ENCODE peak calls at places on chromosomes 6 and 20, in six cellular contexts. S is GM13977, I is cardiac fibroblast, R is fibroblast of lung, O is esophagus squamous epithelium, Y is fibroblast of the aortic adventitia. J is an unnamed sample.

GRCh38 chr6:169252805-169253189 is 849 bp downstream of the THBS2 start:
- DNase-seq in I (peak), S (no peak), Y (peak), O (no peak), R (peak), J (no peak)

GRCh38 chr20:16191496-16191895 is 381.8 kb downstream of the KIF16B start:
- DNase-seq in I (no peak), Y (no peak), O (no peak), S (no peak), R (no peak), J (no peak)

GRCh38 chr20:52948491-52948890 is 23.7 kb upstream of the TSHZ2 start:
- DNase-seq in R (peak), S (no peak), Y (no peak), O (no peak), I (peak), J (no peak)

GRCh38 chr6:153328194-153328593 is 197.1 kb upstream of the RGS17 start:
- DNase-seq in R (no peak), I (no peak), S (no peak), Y (no peak), O (no peak), J (no peak)

GRCh38 chr6:1208876-1209275 is 103.0 kb upstream of the FOXQ1 start:
- DNase-seq in R (no peak), Y (no peak), I (no peak), S (no peak), O (no peak), J (peak)

GRCh38 chr6:149657441-149657840 is 8.9 kb upstream of the KATNA1 start:
- DNase-seq in O (no peak), Y (no peak), I (no peak), R (no peak), S (no peak), J (no peak)

GRCh38 chr6:137698636-137699035 is 168.4 kb upstream of the TNFAIP3 start:
- DNase-seq in S (no peak), Y (no peak), O (no peak), I (no peak), R (no peak), J (peak)

GRCh38 chr6:90432408-90432775 is 135.7 kb upstream of the BACH2 start:
- DNase-seq in Y (no peak), I (no peak), S (no peak), R (no peak), O (no peak), J (no peak)

GRCh38 chr20:47784599-47785320 is 521 bp downstream of the SULF2 start:
- DNase-seq in O (no peak), I (peak), Y (peak), S (peak), R (peak), J (no peak)

GRCh38 chr6:23228439-23229024 is 659.2 kb downstream of the HDGFL1 start:
- DNase-seq in O (no peak), S (no peak), I (no peak), Y (no peak), R (no peak), J (no peak)

GRCh38 chr6:29705389-29706231 is 17.6 kb upstream of the HLA-F start:
- DNase-seq in Y (peak), R (peak), O (no peak), S (no peak), I (peak), J (no peak)

GRCh38 chr20:64168381-64169088 is 4.3 kb downstream of the MYT1 start:
- DNase-seq in S (no peak), R (peak), Y (no peak), O (no peak), I (no peak), J (no peak)

GRCh38 chr6:68704485-68704884 is 69.4 kb downstream of the ADGRB3 start:
- DNase-seq in O (no peak), S (no peak), Y (no peak), I (no peak), R (no peak), J (no peak)

GRCh38 chr20:57335392-57335791 is 5.8 kb downstream of the SPO11 start:
- DNase-seq in R (no peak), S (no peak), I (no peak), O (no peak), Y (peak), J (no peak)

GRCh38 chr6:52681416-52681815 is 10.5 kb downstream of the TMEM14A start:
- DNase-seq in S (no peak), R (no peak), I (no peak), O (no peak), Y (no peak), J (no peak)

GRCh38 chr6:45830441-45831139 is 185.1 kb downstream of the CLIC5 start:
- DNase-seq in Y (no peak), I (peak), S (peak), O (no peak), R (no peak), J (no peak)

GRCh38 chr20:38751360-38751976 is 3.2 kb downstream of the ACTR5 start:
- DNase-seq in I (peak), S (peak), Y (peak), R (peak), O (no peak), J (no peak)
- TF ChIP-seq CTCF in I (peak), S (peak), Y (peak), R (peak), O (peak), J (peak)

DNA sequence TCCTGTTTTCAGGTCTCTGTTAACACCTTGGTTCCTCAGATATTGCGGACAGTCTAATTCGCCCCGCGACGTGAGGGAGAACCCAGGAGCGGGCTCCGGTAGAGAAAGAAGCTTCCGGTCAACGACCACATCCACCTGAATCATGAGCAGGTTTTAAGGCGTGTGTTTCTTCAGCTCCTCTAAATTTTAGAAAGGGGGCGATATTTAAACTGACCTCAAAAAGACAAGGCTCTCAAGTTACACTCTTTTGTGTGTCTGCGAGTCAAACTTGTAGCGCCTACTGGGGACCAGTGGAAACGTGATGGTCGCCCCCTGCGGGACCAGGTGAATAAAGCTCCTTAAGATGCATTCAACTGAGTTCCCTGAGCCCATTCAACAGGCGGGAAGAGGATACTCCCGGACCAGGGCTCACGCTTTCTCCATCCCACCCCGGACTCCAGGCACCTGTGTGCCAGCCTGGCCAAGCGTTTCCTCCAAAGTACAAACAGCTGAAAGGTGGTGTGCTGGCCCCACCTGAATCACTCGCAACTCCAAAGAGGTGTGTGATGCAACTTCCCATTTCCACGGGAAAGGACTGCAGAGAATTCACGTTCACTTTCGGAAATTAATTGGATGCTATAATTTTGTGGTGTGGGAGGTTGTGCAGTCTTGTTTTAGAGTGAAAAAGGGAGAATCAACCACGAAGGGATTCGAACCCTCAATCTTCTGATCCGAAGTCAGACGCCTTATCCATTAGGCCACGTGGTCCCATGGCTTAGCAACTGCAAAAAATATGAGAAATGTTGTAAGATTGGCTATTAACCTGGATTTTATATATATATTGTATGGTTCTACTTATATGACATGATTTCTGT is 17.0 kb downstream of the GPX5 start:
- DNase-seq in R (peak), S (peak), Y (peak), O (no peak), I (peak), J (no peak)
- TF ChIP-seq CTCF in R (no peak), S (peak), Y (peak), O (no peak), I (peak), J (no peak)

GRCh38 chr6:36886948-36887347 is 1.2 kb downstream of the C6orf89 start:
- DNase-seq in R (no peak), S (no peak), O (no peak), Y (no peak), I (no peak), J (no peak)
- TF ChIP-seq CTCF in R (no peak), S (no peak), O (no peak), Y (no peak), I (no peak), J (no peak)

GRCh38 chr20:56171087-56172012 is 77.2 kb upstream of the MC3R start:
- DNase-seq in I (no peak), O (no peak), R (no peak), Y (no peak), S (no peak), J (no peak)
- TF ChIP-seq CTCF in I (peak), O (peak), R (no peak), Y (no peak), S (peak), J (no peak)

GRCh38 chr20:3557237-3557636 is 86.4 kb downstream of the ATRN start:
- DNase-seq in I (no peak), S (no peak), R (no peak), O (no peak), Y (no peak), J (no peak)

GRCh38 chr20:3560162-3560561 is 89.3 kb downstream of the ATRN start:
- DNase-seq in S (no peak), I (no peak), R (no peak), Y (no peak), O (no peak), J (no peak)

GRCh38 chr20:3560578-3560977 is 89.8 kb downstream of the ATRN start:
- DNase-seq in O (no peak), S (no peak), I (no peak), R (peak), Y (peak), J (no peak)

GRCh38 chr20:3559231-3559630 is 88.4 kb downstream of the ATRN start:
- DNase-seq in R (no peak), I (no peak), O (no peak), Y (no peak), S (no peak), J (no peak)

DNA sequence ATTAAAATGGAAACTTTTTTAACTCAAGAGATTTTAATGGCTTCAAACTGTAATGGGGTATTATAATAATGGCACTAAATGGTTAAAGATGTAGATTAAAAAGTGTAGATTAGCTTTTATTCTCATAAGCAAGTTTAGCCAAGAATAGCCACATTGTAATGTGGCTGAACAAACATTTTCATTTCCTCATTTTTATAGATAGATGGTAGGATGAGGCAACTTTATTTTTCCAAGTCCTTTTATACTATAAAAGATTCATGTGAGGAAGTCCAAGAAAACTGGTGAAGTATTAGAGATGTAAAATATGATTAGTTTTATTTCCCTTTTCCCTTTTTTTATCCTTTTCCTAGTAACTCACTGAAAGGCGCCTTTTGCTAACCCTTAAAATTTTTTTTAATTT is 88.8 kb downstream of the ATRN start:
- DNase-seq in I (no peak), S (no peak), R (no peak), O (no peak), Y (no peak), J (no peak)
- TF ChIP-seq CTCF in I (no peak), S (no peak), R (no peak), O (no peak), Y (no peak), J (no peak)